ENCODE peak calls at places on chromosomes 4 and X, in five cellular contexts. Y, O, A, P and C are unnamed samples.

GRCh38 chr4:41887821-41888699 is 47.2 kb upstream of the TMEM33 start:
- DNase-seq in Y (peak; percentile 34), O (peak; percentile 71), A (peak; percentile 48), P (peak; percentile 46), C (no peak)

GRCh38 chr4:152886201-152886600 is 49.9 kb upstream of the FHDC1 start:
- DNase-seq in Y (no peak), O (no peak), A (no peak), P (no peak), C (no peak)

GRCh38 chr4:39151120-39151713 is 31.1 kb upstream of the WDR19 start:
- DNase-seq in Y (no peak), O (peak; percentile 67), A (peak; percentile 58), P (no peak), C (no peak)

GRCh38 chr4:72860766-72861165 is 208.8 kb downstream of the COX18 start:
- DNase-seq in Y (no peak), O (no peak), A (no peak), P (no peak), C (no peak)

GRCh38 chr4:81366786-81367185 is 104.9 kb downstream of the RASGEF1B start:
- DNase-seq in Y (no peak), O (no peak), A (peak; percentile 61), P (no peak), C (no peak)

GRCh38 chr4:54277691-54278090 is 48.6 kb downstream of the PDGFRA start:
- DNase-seq in Y (no peak), O (no peak), A (peak; percentile 64), P (no peak), C (no peak)

GRCh38 chr4:121717680-121718237 is 21.0 kb upstream of the ANXA5 start:
- DNase-seq in Y (no peak), O (no peak), A (peak; percentile 84), P (no peak), C (peak; percentile 33)

GRCh38 chrX:10450959-10451355 is 169.4 kb downstream of the MID1 start:
- DNase-seq in Y (no peak), O (no peak), A (no peak), P (no peak), C (no peak)

GRCh38 chrX:35664838-35665237 is 133.3 kb upstream of the MAGEB16 start:
- DNase-seq in Y (no peak), O (no peak), A (no peak), P (no peak), C (no peak)